ENCODE peak calls at places on chromosomes 7 and 10, in six cellular contexts. K is fibroblast of lung, D is OCI-LY7, M is aorta, C is ovary, Z is lower lobe of right lung. P is an unnamed sample. For H3K9me3, the result is how much of the 10 kb centered on the place peaks cover.

GRCh38 chr10:71268751-71269150 is 50.3 kb upstream of the SLC29A3 start:
- DNase-seq in M (no peak), K (peak), D (no peak), Z (no peak), C (no peak), P (no peak)

GRCh38 chr10:11934262-11934661 is 108.3 kb downstream of the UPF2 start:
- DNase-seq in C (no peak), M (no peak), K (peak), D (no peak), Z (no peak), P (no peak)

GRCh38 chr7:15989194-15989593 is 302.7 kb upstream of the MEOX2 start:
- DNase-seq in K (peak), C (no peak), D (no peak), M (no peak), Z (no peak), P (no peak)

GRCh38 chr10:5441106-5441505 is 28.7 kb downstream of the NET1 start:
- DNase-seq in C (no peak), M (no peak), D (no peak), K (no peak), Z (no peak), P (no peak)

GRCh38 chr10:77478248-77478963 is 159.2 kb downstream of the KCNMA1 start:
- DNase-seq in Z (no peak), C (no peak), K (peak), D (no peak), M (no peak), P (no peak)

GRCh38 chr10:102431452-102432124 is 786 bp downstream of the CUEDC2 start:
- DNase-seq in Z (no peak), D (peak), M (no peak), K (peak), C (no peak), P (no peak)

GRCh38 chr10:68900427-68901105 is 549 bp upstream of the DDX50 start:
- DNase-seq in K (peak), C (peak), D (peak), M (peak), Z (peak), P (peak)

GRCh38 chr10:79316671-79317431 is 30.4 kb upstream of the PPIF start:
- DNase-seq in C (peak), M (no peak), Z (peak), D (peak), K (peak), P (peak)

GRCh38 chr10:14953452-14954000 is 370 bp downstream of the DCLRE1C start:
- DNase-seq in D (peak), C (no peak), K (peak), Z (peak), M (peak), P (no peak)

GRCh38 chr7:311796-312195 is 21.8 kb downstream of the FOXL3 start:
- DNase-seq in C (no peak), D (no peak), K (no peak), Z (peak), M (peak), P (no peak)

GRCh38 chr10:131211146-131211545 is 100.4 kb downstream of the TCERG1L start:
- DNase-seq in M (no peak), Z (no peak), C (peak), D (no peak), K (no peak), P (peak)

GRCh38 chr7:24069751-24070150 is 214.2 kb upstream of the NPY start:
- DNase-seq in K (no peak), Z (no peak), D (no peak), C (no peak), M (no peak), P (no peak)

GRCh38 chr10:131337656-131338055 is 26.1 kb upstream of the TCERG1L start:
- DNase-seq in Z (no peak), D (no peak), C (no peak), K (no peak), M (no peak), P (no peak)

GRCh38 chr10:126904807-126905686 is at the start of gene DOCK1:
- DNase-seq in Z (peak), C (peak), K (peak), M (peak), D (no peak), P (peak)

GRCh38 chr7:81460228-81460627 is 309.6 kb downstream of the HGF start:
- DNase-seq in K (no peak), D (no peak), C (no peak), M (no peak), Z (no peak), P (no peak)
- H3K9me3 ChIP-seq in K (under half), D (under half), C (under half), M (under half), Z (under half), P (under half)

GRCh38 chr7:4837814-4838625 is 23.8 kb downstream of the PAPOLB start:
- DNase-seq in D (no peak), Z (no peak), K (no peak), M (no peak), C (no peak), P (peak)
- H3K27ac ChIP-seq in D (no peak), Z (no peak), K (no peak), M (no peak), C (no peak), P (no peak)

GRCh38 chr7:84629640-84630318 is 435.2 kb upstream of the SEMA3A start:
- DNase-seq in C (no peak), D (no peak), M (no peak), K (no peak), Z (no peak), P (no peak)
- H3K9me3 ChIP-seq in C (under half), D (under half), M (under half), K (under half), Z (under half), P (under half)

GRCh38 chr10:75405201-75406143 is 3.9 kb upstream of the ZNF503 start:
- DNase-seq in D (no peak), M (no peak), K (peak), Z (peak), C (peak), P (peak)
- H3K27ac ChIP-seq in D (no peak), M (no peak), K (no peak), Z (peak), C (peak), P (peak)